ENCODE peak calls at places on chromosomes 12 and 14, in four cellular contexts. B, Y, X and N are unnamed samples.

GRCh38 chr12:19404232-19404880 is 34.9 kb upstream of the AEBP2 start:
- DNase-seq in B (no peak), Y (no peak), X (no peak), N (no peak)

GRCh38 chr14:104686624-104687517 is 2.5 kb upstream of the INF2 start:
- DNase-seq in Y (no peak), X (no peak), B (no peak), N (no peak)

GRCh38 chr14:105092912-105093425 is 27.7 kb upstream of the GPR132 start:
- DNase-seq in Y (peak; percentile 70), X (peak; percentile 68), B (peak; percentile 78), N (peak; percentile 49)

GRCh38 chr14:28756896-28757570 is 9.6 kb upstream of the FOXG1 start:
- DNase-seq in X (peak; percentile 82), B (no peak), Y (peak; percentile 56), N (peak; percentile 72)

GRCh38 chr12:3342051-3342450 is 149.0 kb upstream of the PRMT8 start:
- DNase-seq in Y (peak; percentile 11), B (no peak), X (peak; percentile 89), N (peak; percentile 45)

GRCh38 chr14:65881642-65882041 is 469.1 kb downstream of the FUT8 start:
- DNase-seq in X (no peak), B (no peak), Y (no peak), N (no peak)

GRCh38 chr12:31832740-31833540 is 104.1 kb upstream of the AMN1 start:
- DNase-seq in X (no peak), Y (no peak), B (no peak), N (no peak)

GRCh38 chr12:50398931-50399330 is 1.8 kb upstream of the LARP4 start:
- DNase-seq in B (no peak), X (peak; percentile 60), Y (no peak), N (no peak)

GRCh38 chr12:33596061-33596460 is 156.4 kb upstream of the SYT10 start:
- DNase-seq in B (no peak), X (no peak), Y (peak; percentile 38), N (peak; percentile 4)

GRCh38 chr12:118377005-118377890 is 893 bp downstream of the SUDS3 start:
- DNase-seq in B (no peak), Y (no peak), X (peak; percentile 58), N (no peak)

GRCh38 chr14:70808023-70808401 is 1.3 kb downstream of the MAP3K9 start:
- DNase-seq in X (no peak), Y (peak; percentile 22), B (peak; percentile 61), N (no peak)

GRCh38 chr14:71532790-71533189 is 399.4 kb upstream of the RGS6 start:
- DNase-seq in B (no peak), Y (no peak), X (no peak), N (no peak)

GRCh38 chr14:63928744-63929174 is 76.0 kb downstream of the SYNE2 start:
- DNase-seq in X (no peak), B (no peak), Y (peak; percentile 12), N (peak; percentile 86)

GRCh38 chr14:22419620-22420019 is 169.4 kb downstream of the DAD1 start:
- DNase-seq in Y (peak; percentile 65), X (no peak), B (no peak), N (no peak)

GRCh38 chr12:116881867-116882507 is 746 bp upstream of the HRK start:
- DNase-seq in B (no peak), X (peak; percentile 62), Y (no peak), N (no peak)

GRCh38 chr12:116880817-116881324 is 370 bp downstream of the HRK start:
- DNase-seq in Y (peak; percentile 60), B (no peak), X (peak; percentile 92), N (peak; percentile 33)

GRCh38 chr12:116881325-116881866 is at the start of gene HRK:
- DNase-seq in B (no peak), Y (no peak), X (peak; percentile 86), N (no peak)

GRCh38 chr12:116880213-116880816 is 926 bp downstream of the HRK start:
- DNase-seq in B (no peak), Y (no peak), X (peak; percentile 74), N (no peak)

DNA sequence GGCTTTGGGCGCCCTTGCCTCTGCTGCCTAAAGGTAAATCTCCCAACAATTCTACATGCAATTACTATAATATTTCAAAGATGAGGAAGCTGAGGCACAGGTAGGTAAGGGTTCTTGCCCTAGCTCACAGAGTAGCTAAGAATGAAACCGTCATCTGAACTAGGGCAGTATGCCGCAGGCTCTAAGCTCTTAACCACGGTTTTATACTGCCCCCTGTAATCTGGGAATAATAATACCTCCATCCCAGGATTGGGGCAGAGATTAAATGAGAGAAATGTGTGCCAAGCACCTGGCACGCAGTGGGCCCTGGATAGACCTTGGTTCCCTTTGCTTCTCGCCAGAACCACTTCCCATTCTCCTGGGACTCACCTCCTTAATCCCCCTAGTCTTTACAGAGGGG is 1.5 kb upstream of the HRK start:
- DNase-seq in Y (peak; percentile 39), B (no peak), X (peak; percentile 61), N (peak; percentile 59)
- TF ChIP-seq CTCF in Y (peak; percentile 25), B (peak; percentile 19), X (peak; percentile 59), N (peak; percentile 31)

DNA sequence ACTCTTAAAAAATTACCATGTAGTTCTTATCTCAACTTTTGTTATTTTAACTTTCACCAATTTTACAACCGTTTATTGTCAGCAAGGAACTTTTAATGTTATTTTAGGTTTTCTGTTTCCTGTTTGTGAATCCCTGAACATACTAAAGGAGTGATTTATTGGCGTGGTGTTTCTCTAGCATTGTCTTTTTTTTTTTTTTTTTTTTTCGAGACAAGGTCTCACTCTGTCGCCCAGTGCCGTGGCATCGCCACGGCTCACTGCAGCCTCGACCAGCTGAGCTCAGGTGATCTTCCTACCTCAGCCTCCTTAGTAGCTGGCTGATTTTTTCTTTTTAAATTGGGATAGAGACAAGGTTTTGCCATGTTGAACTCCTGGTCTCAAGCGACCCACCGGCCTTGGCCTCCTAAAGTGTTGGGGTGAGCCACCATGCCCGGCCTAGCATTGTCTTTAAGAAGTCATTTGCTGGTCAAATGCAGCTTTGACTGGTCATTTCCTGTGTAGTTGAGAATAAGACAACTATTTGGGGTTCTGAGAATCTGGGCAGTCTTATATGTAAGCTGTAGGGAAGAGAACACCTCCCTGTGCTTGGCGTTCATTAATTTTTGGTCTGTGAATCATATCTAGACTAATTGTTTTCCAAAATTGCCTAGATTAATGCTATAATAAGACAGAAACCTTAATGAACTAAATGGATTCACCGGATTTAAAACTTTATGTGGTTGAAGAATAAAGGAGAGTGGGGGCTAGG is 2.1 kb downstream of the WASHC4 start:
- DNase-seq in X (peak; percentile 59), B (no peak), Y (peak; percentile 61), N (peak; percentile 39)
- H3K4me3 ChIP-seq in X (peak overlapping the region; percentile 92), B (peak overlapping the region; percentile 89), Y (peak overlapping the region; percentile 70), N (peak overlapping the region; percentile 87)

DNA sequence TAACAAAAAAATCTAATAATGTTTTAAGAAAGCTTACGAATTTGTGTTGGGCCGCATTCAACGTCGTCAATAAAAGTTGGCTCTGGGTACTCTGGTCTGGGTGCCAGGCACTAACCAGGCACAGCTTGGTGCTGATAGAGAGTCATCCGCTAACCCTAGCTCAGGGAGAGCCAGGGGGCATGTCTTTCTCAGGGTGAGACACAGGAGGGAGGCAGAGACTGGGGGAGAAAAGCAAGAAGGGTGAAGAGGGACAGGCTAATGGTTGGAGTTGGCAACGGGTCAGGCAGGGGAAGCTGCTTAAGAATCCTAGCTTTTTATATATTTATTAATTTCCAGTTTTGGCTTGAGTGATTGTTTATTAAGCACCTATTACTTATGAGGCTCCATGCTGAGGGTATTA is 105.0 kb downstream of the CMKLR1 start:
- DNase-seq in B (no peak), X (no peak), Y (peak; percentile 0), N (peak; percentile 8)
- TF ChIP-seq CTCF in B (peak; percentile 51), X (peak; percentile 43), Y (no peak), N (no peak)

GRCh38 chr14:103624860-103625259 is 4.2 kb upstream of the KLC1 start:
- DNase-seq in X (peak; percentile 77), Y (peak; percentile 73), B (peak; percentile 81), N (peak; percentile 51)

GRCh38 chr14:103627073-103628025 is 1.7 kb upstream of the KLC1 start:
- DNase-seq in X (no peak), Y (no peak), B (no peak), N (no peak)

GRCh38 chr14:103623883-103624482 is 5.0 kb upstream of the KLC1 start:
- DNase-seq in Y (no peak), X (no peak), B (peak; percentile 79), N (no peak)

GRCh38 chr14:103626150-103626850 is 2.7 kb upstream of the KLC1 start:
- DNase-seq in B (no peak), Y (no peak), X (no peak), N (no peak)

DNA sequence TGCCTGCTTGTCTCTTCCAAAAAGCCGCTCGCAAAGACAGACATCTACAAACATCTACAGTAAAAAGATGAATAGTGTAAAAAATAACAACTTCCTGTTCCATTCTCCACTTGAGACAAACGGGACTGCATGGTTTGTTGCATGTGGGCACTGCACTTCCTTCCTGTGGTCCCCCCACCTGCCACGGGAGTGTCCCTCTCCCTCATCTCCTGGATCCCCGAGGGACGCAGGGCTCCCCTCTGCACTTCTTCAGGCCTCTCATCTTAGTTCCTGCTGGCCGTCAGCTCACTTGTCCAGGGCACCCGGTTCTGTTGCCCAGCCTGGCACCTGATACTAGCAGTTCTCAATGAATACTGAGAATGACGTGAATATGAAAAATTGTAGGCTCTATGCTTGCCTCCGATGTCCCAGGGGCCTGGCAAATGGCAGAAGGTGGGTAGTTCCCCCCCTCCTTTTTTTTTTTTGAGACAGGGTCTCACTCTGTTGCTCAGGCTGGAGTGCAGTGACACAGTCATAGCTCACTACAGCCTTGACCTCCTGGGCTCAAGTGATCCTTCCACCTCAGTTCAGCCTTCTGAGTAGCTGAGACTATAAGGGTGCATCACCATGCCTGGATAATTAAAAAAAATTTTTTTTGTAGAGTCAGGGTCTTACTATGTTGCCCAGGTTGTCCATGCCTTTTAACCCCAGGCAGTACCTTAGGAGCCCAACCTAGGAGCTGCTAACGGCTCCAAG is 3.5 kb upstream of the KLC1 start:
- DNase-seq in X (no peak), Y (no peak), B (no peak), N (no peak)
- H3K4me3 ChIP-seq in X (no peak overlapping the region), Y (no peak overlapping the region), B (no peak overlapping the region), N (no peak overlapping the region)

GRCh38 chr12:67430708-67431335 is 161.7 kb downstream of the CAND1 start:
- DNase-seq in B (no peak), Y (no peak), X (no peak), N (peak; percentile 50)
- TF ChIP-seq CTCF in B (peak; percentile 23), Y (peak; percentile 41), X (peak; percentile 49), N (no peak)

GRCh38 chr12:53098354-53098981 is 1.0 kb downstream of the IGFBP6 start:
- DNase-seq in X (peak; percentile 70), B (no peak), Y (peak; percentile 84), N (peak; percentile 39)

GRCh38 chr12:53097564-53098353 is at the start of gene IGFBP6:
- DNase-seq in B (peak; percentile 66), Y (peak; percentile 64), X (peak; percentile 88), N (peak; percentile 24)

GRCh38 chr12:53096089-53096741 is 1.3 kb upstream of the IGFBP6 start:
- DNase-seq in B (no peak), Y (peak; percentile 83), X (no peak), N (peak; percentile 82)

GRCh38 chr12:53097207-53097563 is 282 bp upstream of the IGFBP6 start:
- DNase-seq in Y (peak; percentile 61), B (no peak), X (no peak), N (peak; percentile 37)

DNA sequence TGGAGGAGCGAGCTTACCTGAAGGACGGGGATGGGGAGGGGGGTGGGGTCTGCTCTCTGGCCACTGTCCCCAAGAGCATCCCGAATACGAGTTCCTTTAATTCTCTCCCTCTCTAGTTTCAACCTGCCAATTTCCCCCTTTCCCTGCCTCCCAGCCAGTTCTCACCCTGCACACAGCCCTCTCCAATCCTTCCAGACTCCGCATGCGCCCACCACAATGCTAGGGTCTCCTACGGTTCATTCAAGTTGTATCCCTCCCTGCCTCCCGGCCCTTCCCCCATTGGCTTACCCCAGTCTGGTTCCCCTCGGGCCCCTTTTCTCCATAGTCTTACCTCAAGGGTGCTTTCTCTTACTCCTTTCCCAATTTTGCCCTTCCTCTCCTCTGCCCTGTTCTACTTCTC is 706 bp upstream of the IGFBP6 start:
- DNase-seq in X (peak; percentile 83), Y (no peak), B (no peak), N (no peak)
- H3K4me3 ChIP-seq in X (peak overlapping the region; percentile 80), Y (peak overlapping the region; percentile 72), B (peak overlapping the region; percentile 62), N (peak overlapping the region; percentile 59)